ENCODE peak calls at places on chromosomes 3 and 15, in five cellular contexts. J is GM23338, H is left ventricle myocardium inferior, O is heart left ventricle, B is AG10803. C is an unnamed sample.

GRCh38 chr15:77819841-77820728 is 187.4 kb upstream of the LINGO1 start:
- DNase-seq in O (no peak), B (no peak), J (peak), H (no peak), C (peak)

GRCh38 chr15:52318729-52319500 is 23.3 kb upstream of the MYO5C start:
- DNase-seq in B (peak), O (peak), H (peak), J (no peak), C (peak)

GRCh38 chr3:25273582-25274171 is 154.4 kb upstream of the RARB start:
- DNase-seq in O (no peak), B (no peak), H (no peak), J (no peak), C (no peak)

GRCh38 chr15:66097151-66098018 is 156.2 kb downstream of the MEGF11 start:
- DNase-seq in H (no peak), O (no peak), B (no peak), J (no peak), C (no peak)

GRCh38 chr3:15682766-15683165 is 81.2 kb downstream of the BTD start:
- DNase-seq in B (peak), O (no peak), J (no peak), H (no peak), C (peak)

GRCh38 chr3:29804044-29804443 is 523.2 kb downstream of the RBMS3 start:
- DNase-seq in H (no peak), B (no peak), J (no peak), O (no peak), C (no peak)

GRCh38 chr3:12648384-12648959 is 15.4 kb downstream of the RAF1 start:
- DNase-seq in B (no peak), O (no peak), H (no peak), J (no peak), C (no peak)

GRCh38 chr3:81922404-81922803 is 161.0 kb upstream of the GBE1 start:
- DNase-seq in O (no peak), J (no peak), H (no peak), B (no peak), C (no peak)

GRCh38 chr15:31257286-31257685 is 69.3 kb upstream of the KLF13 start:
- DNase-seq in J (no peak), B (no peak), H (no peak), O (no peak), C (no peak)

GRCh38 chr15:100725121-100726069 is 123.0 kb downstream of the ASB7 start:
- DNase-seq in J (no peak), O (no peak), H (no peak), B (peak), C (peak)

GRCh38 chr3:155019576-155019975 is 60.5 kb upstream of the MME start:
- DNase-seq in O (no peak), J (no peak), H (no peak), B (peak), C (peak)

GRCh38 chr15:60135961-60136360 is 131.8 kb downstream of the FOXB1 start:
- DNase-seq in O (no peak), B (no peak), H (no peak), J (no peak), C (no peak)

GRCh38 chr3:78900879-78901278 is 866.9 kb downstream of the ROBO1 start:
- DNase-seq in O (no peak), B (no peak), H (no peak), J (no peak), C (no peak)

GRCh38 chr3:149765762-149766334 is 13.6 kb upstream of the COMMD2 start:
- DNase-seq in H (no peak), O (no peak), B (peak), J (peak), C (peak)

GRCh38 chr15:69749797-69750196 is 297.2 kb downstream of the RPLP1 start:
- DNase-seq in B (no peak), H (no peak), O (no peak), J (no peak), C (peak)

GRCh38 chr3:185322111-185322510 is 40.8 kb upstream of the MAP3K13 start:
- DNase-seq in H (no peak), O (no peak), B (no peak), J (no peak), C (no peak)

GRCh38 chr3:13584901-13585300 is 36.0 kb downstream of the FBLN2 start:
- DNase-seq in B (no peak), J (no peak), O (no peak), H (no peak), C (no peak)

GRCh38 chr15:97009036-97009555 is 678.6 kb downstream of the NR2F2 start:
- DNase-seq in B (no peak), H (no peak), O (no peak), J (no peak), C (peak)

GRCh38 chr3:137163241-137163916 is 205.6 kb downstream of the IL20RB start:
- DNase-seq in J (peak), O (no peak), B (no peak), H (no peak), C (no peak)

GRCh38 chr15:48888836-48889235 is 10.9 kb downstream of the EID1 start:
- DNase-seq in B (peak), O (no peak), H (no peak), J (no peak), C (peak)

GRCh38 chr3:144148356-144148755 is 176.7 kb downstream of the DIPK2A start:
- DNase-seq in O (no peak), J (no peak), H (no peak), B (no peak), C (no peak)

GRCh38 chr3:157785071-157785826 is 282.0 kb upstream of the VEPH1 start:
- DNase-seq in H (no peak), O (no peak), J (peak), B (peak), C (peak)

GRCh38 chr3:12737853-12738252 is 21.2 kb downstream of the TMEM40 start:
- DNase-seq in O (no peak), H (no peak), B (no peak), J (no peak), C (no peak)

GRCh38 chr3:149479621-149480325 is 5.3 kb downstream of the TM4SF4 start:
- DNase-seq in O (no peak), H (no peak), B (no peak), J (peak), C (peak)

GRCh38 chr3:10407361-10407760 is 86.4 kb upstream of the SEC13 start:
- DNase-seq in H (no peak), B (no peak), J (no peak), O (no peak), C (no peak)

GRCh38 chr15:74648051-74648622 is 32.5 kb downstream of the CLK3 start:
- DNase-seq in J (no peak), O (no peak), H (no peak), B (no peak), C (no peak)

GRCh38 chr15:51973220-51973619 is 1.6 kb upstream of the LEO1 start:
- DNase-seq in H (no peak), O (no peak), J (no peak), B (no peak), C (no peak)

GRCh38 chr3:126960604-126960995 is 22.3 kb upstream of the PLXNA1 start:
- DNase-seq in O (peak), B (no peak), H (peak), J (no peak), C (no peak)

GRCh38 chr15:76382987-76383728 is 46.6 kb downstream of the ISL2 start:
- DNase-seq in H (no peak), B (no peak), J (no peak), O (no peak), C (no peak)
- TF ChIP-seq CTCF in H (no peak), B (no peak), J (no peak), O (no peak), C (no peak)

DNA sequence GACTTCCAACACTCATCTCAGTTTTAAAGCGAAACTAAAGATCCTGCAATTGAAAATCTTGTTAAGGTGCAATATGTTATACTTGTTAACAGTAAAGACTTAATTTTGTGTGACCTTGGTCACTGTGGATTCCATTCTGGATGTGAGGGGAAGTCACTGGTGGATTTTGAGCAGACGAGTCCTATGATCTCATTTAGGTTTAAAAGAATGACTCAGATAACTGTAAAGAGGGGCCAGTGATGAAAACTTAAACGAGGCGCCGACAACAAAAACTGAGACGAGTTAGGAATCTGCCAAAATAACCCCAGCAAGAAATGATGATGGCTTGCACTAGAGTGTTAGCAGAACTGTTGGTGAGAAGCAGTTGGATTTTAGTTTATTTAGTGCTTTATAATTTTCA is 56.5 kb downstream of the LRRC28 start:
- DNase-seq in O (no peak), J (no peak), H (no peak), B (no peak), C (peak)
- H3K4me3 ChIP-seq in O (no peak), J (no peak), H (peak), B (no peak), C (no peak)

GRCh38 chr15:40807028-40807887 is at the start of the genes DNAJC17 and ZFYVE19:
- DNase-seq in B (peak), J (peak), H (peak), O (peak), C (peak)
- TF ChIP-seq CTCF in B (peak), J (no peak), H (peak), O (no peak), C (no peak)

GRCh38 chr15:90710436-90710835 is 6.7 kb upstream of the BLM start:
- DNase-seq in B (no peak), H (no peak), J (peak), O (no peak), C (peak)
- H3K4me3 ChIP-seq in B (no peak), H (no peak), J (no peak), O (no peak), C (no peak)

GRCh38 chr3:53677406-53677805 is 168.8 kb downstream of the CHDH start:
- DNase-seq in O (no peak), J (no peak), H (no peak), B (no peak), C (no peak)
- TF ChIP-seq CTCF in O (peak), J (no peak), H (peak), B (peak), C (no peak)

GRCh38 chr15:40339621-40339945 is 1.2 kb downstream of the CCDC9B start:
- DNase-seq in O (peak), J (peak), B (no peak), H (no peak), C (no peak)
- H3K4me3 ChIP-seq in O (peak), J (no peak), B (peak), H (peak), C (peak)

DNA sequence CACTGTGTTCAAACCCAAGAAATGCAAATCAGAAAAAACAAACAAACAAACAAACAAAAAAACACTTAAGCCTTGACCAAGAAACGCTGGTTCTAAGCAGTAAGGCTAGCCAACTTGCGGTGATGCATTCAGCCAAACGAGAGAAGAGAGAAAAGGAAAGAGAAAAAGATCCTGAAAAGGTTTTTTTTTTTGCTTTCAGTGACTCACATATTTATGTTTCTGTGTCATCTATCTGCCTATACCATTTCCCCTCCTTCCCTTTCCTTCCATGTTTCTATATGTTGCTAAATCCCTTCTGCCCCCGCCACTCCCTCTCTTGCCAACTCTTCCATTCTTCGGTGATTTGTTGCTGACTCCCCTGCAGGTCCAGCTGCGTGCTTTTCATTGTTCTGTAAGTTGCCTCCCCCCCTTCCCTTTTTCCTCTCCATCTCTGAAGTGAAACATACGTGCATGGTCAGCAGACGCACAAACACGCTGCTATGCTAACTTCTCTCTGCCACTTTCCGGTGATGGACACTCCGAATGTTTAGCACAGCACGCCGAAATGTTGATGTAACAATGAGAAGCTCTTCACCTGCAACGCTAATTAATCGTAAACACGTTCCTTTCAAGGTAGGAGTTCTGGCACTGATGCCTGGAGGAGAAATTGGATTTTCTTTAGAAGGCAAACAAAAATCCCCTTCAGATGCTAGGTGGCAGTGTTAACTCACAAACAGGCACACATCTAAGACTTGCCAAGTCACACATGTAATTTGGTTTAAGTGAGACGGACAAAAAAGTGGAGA is 154.5 kb downstream of the TUSC7 start:
- DNase-seq in O (no peak), B (peak), J (peak), H (no peak), C (peak)
- TF ChIP-seq CTCF in O (peak), B (peak), J (peak), H (peak), C (peak)